ENCODE peak calls at places on chromosomes 2 and 18, in five cellular contexts. S is suprapubic skin, F is adrenal gland, N is heart left ventricle, R is breast epithelium. Z is an unnamed sample.

GRCh38 chr18:48105317-48105716 is 174.9 kb upstream of the SMAD2 start:
- DNase-seq in S (no peak), F (no peak), N (no peak), R (no peak), Z (no peak)

GRCh38 chr18:61893304-61893970 is 630 bp upstream of the RNF152 start:
- DNase-seq in S (no peak), F (peak; percentile 58), N (peak; percentile 62), R (no peak), Z (peak; percentile 53)

GRCh38 chr2:220227272-220227920 is 600.0 kb downstream of the SLC4A3 start:
- DNase-seq in S (no peak), F (no peak), N (no peak), R (no peak), Z (no peak)

GRCh38 chr2:15084826-15085489 is 452.4 kb downstream of the LRATD1 start:
- DNase-seq in S (no peak), F (no peak), N (no peak), R (no peak), Z (no peak)

GRCh38 chr18:22250591-22250996 is 81.2 kb downstream of the GATA6 start:
- DNase-seq in S (no peak), F (peak; percentile 16), N (peak; percentile 33), R (no peak), Z (no peak)

GRCh38 chr2:28346587-28346986 is 46.1 kb upstream of the FOSL2 start:
- DNase-seq in S (no peak), F (no peak), N (peak; percentile 21), R (no peak), Z (no peak)

GRCh38 chr18:68221116-68221724 is 493.7 kb downstream of the TMX3 start:
- DNase-seq in S (no peak), F (no peak), N (no peak), R (no peak), Z (no peak)

GRCh38 chr2:8985561-8986326 is 17.7 kb downstream of the MBOAT2 start:
- DNase-seq in S (no peak), F (no peak), N (no peak), R (no peak), Z (no peak)

GRCh38 chr2:67694464-67694863 is 297.3 kb downstream of the ETAA1 start:
- DNase-seq in S (no peak), F (no peak), N (no peak), R (no peak), Z (no peak)

GRCh38 chr2:221517362-221518121 is 54.6 kb downstream of the EPHA4 start:
- DNase-seq in S (no peak), F (no peak), N (peak; percentile 51), R (no peak), Z (peak; percentile 86)

GRCh38 chr2:69083126-69083733 is 70.3 kb downstream of the ANTXR1 start:
- DNase-seq in S (no peak), F (peak; percentile 62), N (no peak), R (no peak), Z (no peak)

GRCh38 chr2:177740718-177741117 is 331.9 kb downstream of the PDE11A start:
- DNase-seq in S (no peak), F (peak; percentile 38), N (no peak), R (no peak), Z (no peak)

GRCh38 chr2:177746358-177746757 is 326.2 kb downstream of the PDE11A start:
- DNase-seq in S (no peak), F (no peak), N (no peak), R (no peak), Z (no peak)

GRCh38 chr2:177747384-177747783 is 325.2 kb downstream of the PDE11A start:
- DNase-seq in S (no peak), F (no peak), N (no peak), R (no peak), Z (no peak)

GRCh38 chr2:177738461-177739234 is 333.9 kb downstream of the PDE11A start:
- DNase-seq in S (no peak), F (no peak), N (no peak), R (no peak), Z (no peak)

DNA sequence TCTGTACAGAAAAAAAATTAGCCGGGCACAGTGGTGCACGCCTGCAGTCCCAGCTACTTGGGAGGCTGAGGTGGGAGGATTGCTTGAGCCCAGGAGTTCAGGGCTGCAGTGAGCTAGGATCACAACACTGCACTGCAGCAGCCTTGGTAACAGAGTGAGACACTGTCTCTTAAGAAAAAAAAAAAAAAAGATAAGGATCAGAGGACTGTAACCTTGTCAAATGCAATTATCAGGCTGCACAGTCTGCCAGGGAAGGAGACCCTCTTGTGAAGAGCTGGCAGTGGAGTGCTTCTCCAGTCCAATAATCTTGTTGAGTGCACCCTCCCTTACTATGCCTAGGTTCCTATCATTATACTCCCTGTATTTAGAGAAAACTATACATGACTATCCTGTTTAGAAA is 330.7 kb downstream of the PDE11A start:
- DNase-seq in S (no peak), F (no peak), N (no peak), R (no peak), Z (no peak)
- H3K27me3 ChIP-seq in S (no peaks in the 10 kb centered on the region), F (no peaks in the 10 kb centered on the region), N (no peaks in the 10 kb centered on the region), R (no peaks in the 10 kb centered on the region), Z (no peaks in the 10 kb centered on the region)

GRCh38 chr18:24140697-24141096 is 1.8 kb downstream of the CABYR start:
- DNase-seq in S (no peak), F (no peak), N (no peak), R (no peak), Z (no peak)

GRCh38 chr18:24142376-24142775 is 3.5 kb downstream of the CABYR start:
- DNase-seq in S (no peak), F (no peak), N (no peak), R (no peak), Z (no peak)

GRCh38 chr18:24136967-24137373 is 1.9 kb upstream of the CABYR start:
- DNase-seq in S (no peak), F (no peak), N (no peak), R (no peak), Z (no peak)

GRCh38 chr18:24138281-24138883 is 480 bp upstream of the CABYR start:
- DNase-seq in S (no peak), F (no peak), N (no peak), R (no peak), Z (no peak)

DNA sequence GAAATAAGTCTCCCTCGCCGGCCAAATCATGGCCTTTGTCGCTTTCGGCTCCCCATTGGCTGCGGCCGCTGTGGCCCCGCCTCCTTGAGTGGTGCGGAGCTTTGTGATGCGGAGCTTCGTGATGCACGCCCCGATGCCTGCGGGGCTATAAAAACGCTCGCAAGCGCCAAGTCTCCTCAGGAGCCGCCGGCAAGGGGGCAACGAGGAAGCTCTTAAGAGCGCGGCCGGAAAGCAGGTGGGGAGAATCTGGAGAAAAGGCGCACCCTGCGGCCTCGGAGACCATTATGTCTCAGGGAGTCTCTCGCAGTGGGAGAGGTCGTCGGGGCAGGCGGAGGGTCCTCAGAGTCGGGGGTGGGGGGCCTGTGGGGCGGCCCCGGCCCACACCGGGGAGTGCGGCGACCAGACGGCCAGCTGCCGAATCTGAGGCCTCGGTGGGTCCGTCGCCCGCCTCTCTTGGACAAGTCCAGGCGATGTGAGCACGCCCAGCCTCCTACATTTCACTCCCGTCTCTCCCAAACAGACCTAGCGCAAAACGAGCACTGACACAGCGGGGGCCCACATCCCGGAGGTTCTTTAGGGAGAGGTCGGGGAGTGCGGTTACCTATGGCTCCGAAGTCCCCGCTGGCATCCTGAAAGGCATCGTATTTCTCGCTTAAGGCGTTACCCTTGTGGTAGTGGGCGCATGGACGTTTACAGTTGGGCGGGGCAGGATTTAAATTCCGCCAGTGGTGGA is at the start of gene CABYR:
- DNase-seq in S (no peak), F (peak; percentile 87), N (peak; percentile 67), R (peak; percentile 83), Z (peak; percentile 64)
- H3K27ac ChIP-seq in S (no peak within 1 kb of the TSS), F (peak within 1 kb of the TSS; percentile 7), N (no peak within 1 kb of the TSS), R (peak within 1 kb of the TSS; percentile 83), Z (no peak within 1 kb of the TSS)

GRCh38 chr18:25350561-25351201 is 1.3 kb downstream of the ZNF521 start:
- DNase-seq in S (peak; percentile 82), F (peak; percentile 69), N (peak; percentile 71), R (no peak), Z (peak; percentile 51)
- TF ChIP-seq POLR2A in S (peak; percentile 51), F (peak; percentile 42), N (no peak), R (no peak), Z (no peak)

GRCh38 chr18:79603321-79604204 is 76.0 kb upstream of the CTDP1 start:
- DNase-seq in S (no peak), F (no peak), N (peak; percentile 10), R (no peak), Z (no peak)
- H3K27me3 ChIP-seq in S (peaks cover 8% of the 10 kb centered on the region), F (peaks cover 8% of the 10 kb centered on the region), N (peaks cover 2% of the 10 kb centered on the region), R (no peaks in the 10 kb centered on the region), Z (no peaks in the 10 kb centered on the region)

GRCh38 chr2:236568922-236569592 is 568 bp upstream of the ACKR3 start:
- DNase-seq in S (no peak), F (no peak), N (no peak), R (no peak), Z (no peak)
- H3K27ac ChIP-seq in S (peak overlapping the region; percentile 89), F (no peak overlapping the region), N (peak overlapping the region; percentile 98), R (peak overlapping the region; percentile 83), Z (peak overlapping the region; percentile 88)

GRCh38 chr2:11745613-11746375 is 638 bp upstream of the LPIN1 start:
- DNase-seq in S (no peak), F (peak; percentile 22), N (no peak), R (no peak), Z (no peak)

GRCh38 chr2:11746376-11746806 is at the start of gene LPIN1:
- DNase-seq in S (peak; percentile 93), F (peak; percentile 90), N (peak; percentile 91), R (peak; percentile 90), Z (peak; percentile 98)

GRCh38 chr2:11744631-11745394 is 1.6 kb upstream of the LPIN1 start:
- DNase-seq in S (no peak), F (no peak), N (no peak), R (no peak), Z (peak; percentile 27)

GRCh38 chr2:11748018-11748860 is 1.8 kb downstream of the LPIN1 start:
- DNase-seq in S (no peak), F (no peak), N (no peak), R (no peak), Z (peak; percentile 66)

GRCh38 chr2:11746807-11747459 is 501 bp downstream of the LPIN1 start:
- DNase-seq in S (no peak), F (peak; percentile 19), N (no peak), R (no peak), Z (peak; percentile 61)
- TF ChIP-seq POLR2A in S (no peak), F (no peak), N (no peak), R (no peak), Z (no peak)